ENCODE peak calls at places on chromosomes 6 and 20, in five cellular contexts. I, T, C, E and D are unnamed samples.

GRCh38 chr20:44217342-44218092 is 6.9 kb upstream of the OSER1 start:
- DNase-seq in E (peak; percentile 85), C (peak; percentile 67), T (peak; percentile 31), I (peak; percentile 54), D (no peak)

GRCh38 chr20:43603124-43603523 is 12.4 kb downstream of the IFT52 start:
- DNase-seq in C (no peak), I (no peak), T (no peak), E (no peak), D (no peak)

GRCh38 chr6:123454448-123454847 is 182.3 kb downstream of the TRDN start:
- DNase-seq in E (no peak), T (no peak), C (no peak), I (no peak), D (no peak)

GRCh38 chr6:56370127-56370540 is 122.8 kb upstream of the COL21A1 start:
- DNase-seq in E (peak; percentile 88), I (no peak), C (no peak), T (no peak), D (no peak)

GRCh38 chr6:41228616-41229015 is 467 bp downstream of the TREML4 start:
- DNase-seq in C (peak; percentile 27), I (no peak), T (no peak), E (no peak), D (no peak)

GRCh38 chr6:40907198-40907701 is 131.8 kb downstream of the UNC5CL start:
- DNase-seq in E (peak; percentile 66), I (no peak), C (no peak), T (no peak), D (no peak)

GRCh38 chr6:35727206-35727934 is 9.5 kb upstream of the ARMC12 start:
- DNase-seq in E (peak; percentile 96), I (no peak), C (peak; percentile 68), T (no peak), D (no peak)

GRCh38 chr20:47336013-47336754 is 20.3 kb downstream of the ZMYND8 start:
- DNase-seq in E (peak; percentile 93), I (no peak), T (no peak), C (no peak), D (no peak)

GRCh38 chr6:11324453-11325023 is 92.1 kb upstream of the NEDD9 start:
- DNase-seq in C (peak; percentile 84), T (no peak), E (no peak), I (no peak), D (no peak)

GRCh38 chr20:34951252-34951651 is 4.4 kb downstream of the GSS start:
- DNase-seq in T (no peak), I (no peak), E (no peak), C (peak; percentile 12), D (no peak)

GRCh38 chr20:61860588-61860987 is 205.1 kb downstream of the TAF4 start:
- DNase-seq in E (no peak), I (no peak), T (no peak), C (no peak), D (no peak)

GRCh38 chr20:48722737-48723191 is 105.0 kb downstream of the PREX1 start:
- DNase-seq in E (peak; percentile 82), T (no peak), I (no peak), C (peak; percentile 57), D (no peak)

GRCh38 chr6:164184410-164184809 is 769.9 kb downstream of the QKI start:
- DNase-seq in E (no peak), T (no peak), C (no peak), I (no peak), D (no peak)